ENCODE peak calls at places on chromosome 1, in four cellular contexts. D, U, G and L are unnamed samples.

GRCh38 chr1:182392045-182393028 is 747 bp upstream of the GLUL start:
- DNase-seq in G (no peak), D (peak; percentile 49), U (peak; percentile 20), L (no peak)

GRCh38 chr1:172976222-172977041 is 74.3 kb downstream of the TNFSF18 start:
- DNase-seq in G (no peak), D (peak; percentile 56), U (no peak), L (no peak)

GRCh38 chr1:54110991-54111390 is 41.8 kb downstream of the CDCP2 start:
- DNase-seq in D (no peak), G (peak; percentile 46), U (no peak), L (no peak)

GRCh38 chr1:88302843-88303486 is 381.1 kb upstream of the PKN2 start:
- DNase-seq in U (no peak), D (no peak), G (peak; percentile 50), L (no peak)

GRCh38 chr1:16013220-16013907 is 4.5 kb downstream of the HSPB7 start:
- DNase-seq in D (peak; percentile 70), G (peak; percentile 88), U (peak; percentile 72), L (peak; percentile 94)

GRCh38 chr1:87132664-87133000 is 196.0 kb upstream of the LMO4 start:
- DNase-seq in G (no peak), D (no peak), U (no peak), L (no peak)

GRCh38 chr1:179761296-179761695 is 18.2 kb downstream of the FAM163A start:
- DNase-seq in U (no peak), D (no peak), G (peak; percentile 62), L (no peak)

GRCh38 chr1:30417001-30417700 is 306.2 kb downstream of the MATN1 start:
- DNase-seq in U (no peak), D (no peak), G (peak; percentile 20), L (no peak)

GRCh38 chr1:54156986-54157385 is 4.2 kb upstream of the CDCP2 start:
- DNase-seq in U (no peak), D (no peak), G (no peak), L (no peak)

GRCh38 chr1:70840260-70840953 is 207.2 kb downstream of the PTGER3 start:
- DNase-seq in G (no peak), D (no peak), U (no peak), L (no peak)

GRCh38 chr1:6544831-6545230 is 9.5 kb downstream of the NOL9 start:
- DNase-seq in G (no peak), D (no peak), U (no peak), L (no peak)

GRCh38 chr1:210653771-210654170 is 325.1 kb downstream of the HHAT start:
- DNase-seq in U (no peak), D (no peak), G (no peak), L (no peak)

GRCh38 chr1:27650527-27651175 is 15.7 kb upstream of the FGR start:
- DNase-seq in U (no peak), G (no peak), D (no peak), L (no peak)

GRCh38 chr1:112510340-112510739 is 1.6 kb downstream of the WNT2B start:
- DNase-seq in U (no peak), G (no peak), D (no peak), L (no peak)

GRCh38 chr1:110003747-110004428 is 19.3 kb downstream of the AHCYL1 start:
- DNase-seq in D (peak; percentile 74), U (peak; percentile 35), G (peak; percentile 81), L (peak; percentile 70)

GRCh38 chr1:43431676-43432075 is 22.1 kb downstream of the HYI start:
- DNase-seq in U (no peak), G (no peak), D (no peak), L (no peak)

GRCh38 chr1:218811497-218811896 is 362.2 kb upstream of the LYPLAL1 start:
- DNase-seq in G (no peak), U (no peak), D (no peak), L (no peak)